ENCODE peak calls at places on chromosomes 16 and 17, in eight cellular contexts. M is ovary, T is stomach, I is IMR-90, J is heart left ventricle, O is tibial nerve, X is uterus, B is breast epithelium. C is an unnamed sample.

GRCh38 chr17:80145076-80146075 is 1.6 kb downstream of the EIF4A3 start:
- DNase-seq in M (no peak), T (no peak), I (peak), J (no peak), O (no peak), X (no peak), B (no peak), C (no peak)

GRCh38 chr16:88758227-88758943 is 26.6 kb downstream of the PIEZO1 start:
- DNase-seq in M (no peak), T (no peak), I (no peak), J (no peak), O (no peak), X (no peak), B (no peak), C (no peak)

GRCh38 chr16:26765087-26765486 is 301.6 kb upstream of the C16orf82 start:
- DNase-seq in M (no peak), T (no peak), I (no peak), J (no peak), O (no peak), X (no peak), B (no peak), C (no peak)

GRCh38 chr17:39082482-39082881 is 69.0 kb downstream of the PLXDC1 start:
- DNase-seq in M (no peak), T (no peak), I (peak), J (no peak), O (no peak), X (no peak), B (no peak), C (no peak)

GRCh38 chr17:1188812-1189211 is 9.0 kb upstream of the ABR start:
- DNase-seq in M (peak), T (peak), I (peak), J (peak), O (peak), X (peak), B (peak), C (no peak)

GRCh38 chr17:13601776-13602551 is at the start of gene HS3ST3A1:
- DNase-seq in M (peak), T (no peak), I (peak), J (peak), O (no peak), X (peak), B (no peak), C (peak)

GRCh38 chr16:54164789-54165173 is 121.8 kb downstream of the IRX3 start:
- DNase-seq in M (no peak), T (no peak), I (no peak), J (no peak), O (no peak), X (no peak), B (no peak), C (no peak)

GRCh38 chr17:20066253-20066652 is 57.1 kb downstream of the SPECC1 start:
- DNase-seq in M (peak), T (peak), I (peak), J (peak), O (peak), X (peak), B (no peak), C (no peak)

GRCh38 chr16:77579283-77579985 is 142.9 kb upstream of the NUDT7 start:
- DNase-seq in M (no peak), T (no peak), I (peak), J (no peak), O (no peak), X (no peak), B (no peak), C (no peak)

GRCh38 chr17:45112559-45113423 is 19.5 kb downstream of the PLCD3 start:
- DNase-seq in M (no peak), T (no peak), I (no peak), J (no peak), O (no peak), X (no peak), B (no peak), C (no peak)

GRCh38 chr17:38600416-38600815 is 5.3 kb downstream of the SRCIN1 start:
- DNase-seq in M (no peak), T (no peak), I (no peak), J (no peak), O (no peak), X (no peak), B (no peak), C (no peak)

GRCh38 chr17:67289174-67289876 is 44.3 kb upstream of the HELZ start:
- DNase-seq in M (peak), T (peak), I (peak), J (peak), O (peak), X (peak), B (peak), C (peak)

DNA sequence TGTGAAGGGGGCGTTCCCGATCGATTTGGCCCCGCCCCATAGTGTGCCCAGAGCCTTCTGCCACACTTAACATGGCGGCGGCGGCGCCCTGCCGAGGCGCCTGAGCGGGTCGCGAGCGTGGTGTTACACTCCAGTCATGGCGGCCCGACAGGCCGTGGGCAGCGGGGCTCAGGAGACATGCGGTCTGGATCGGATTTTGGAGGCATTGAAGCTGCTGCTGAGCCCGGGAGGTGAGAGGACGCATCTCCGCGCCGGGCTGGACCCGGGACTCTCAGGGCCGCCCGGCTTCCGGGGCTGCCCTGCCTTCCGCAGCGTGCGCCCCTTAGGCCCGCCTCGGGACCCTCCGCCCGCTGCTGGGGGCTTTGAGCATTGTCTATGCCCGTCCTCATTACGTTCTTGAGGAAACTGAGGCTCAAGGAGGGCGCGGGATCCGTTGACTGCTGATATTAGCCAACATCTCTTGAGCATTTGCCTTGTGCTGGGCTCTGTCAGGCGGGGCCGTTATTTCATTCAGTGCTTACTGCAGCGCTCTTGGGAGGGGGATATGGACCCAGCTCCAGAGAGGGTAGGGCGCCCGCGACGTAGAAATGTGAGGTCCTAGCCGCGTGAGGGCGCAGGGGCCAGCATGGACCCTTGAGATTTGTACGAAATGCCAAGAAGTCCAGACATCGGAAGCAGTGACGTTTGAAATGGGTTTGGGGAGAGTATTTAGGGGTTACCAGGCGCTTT is at the start of gene TANGO6:
- DNase-seq in M (peak), T (peak), I (peak), J (peak), O (peak), X (peak), B (peak), C (peak)
- TF ChIP-seq POLR2A in M (peak), T (no peak), I (peak), J (peak), O (peak), X (peak), B (peak), C (peak)

GRCh38 chr17:58329035-58329807 is 626 bp upstream of the TSPOAP1 start:
- DNase-seq in M (no peak), T (peak), I (no peak), J (peak), O (no peak), X (no peak), B (no peak), C (peak)
- TF ChIP-seq CTCF in M (no peak), T (no peak), I (peak), J (peak), O (peak), X (no peak), B (no peak), C (peak)

GRCh38 chr17:27332485-27333409 is 38.8 kb downstream of the WSB1 start:
- DNase-seq in M (peak), T (peak), I (peak), J (peak), O (peak), X (peak), B (peak), C (peak)
- H3K27ac ChIP-seq in M (peak), T (peak), I (peak), J (peak), O (peak), X (peak), B (peak), C (peak)

GRCh38 chr17:5032865-5033264 is 2.4 kb downstream of the SLC52A1 start:
- DNase-seq in M (no peak), T (no peak), I (no peak), J (no peak), O (no peak), X (no peak), B (no peak), C (no peak)

GRCh38 chr17:5034651-5035050 is 575 bp downstream of the SLC52A1 start:
- DNase-seq in M (no peak), T (no peak), I (no peak), J (no peak), O (no peak), X (no peak), B (no peak), C (no peak)

GRCh38 chr17:5033352-5034015 is 1.7 kb downstream of the SLC52A1 start:
- DNase-seq in M (no peak), T (no peak), I (no peak), J (no peak), O (no peak), X (no peak), B (no peak), C (no peak)

GRCh38 chr17:5034063-5034462 is 1.2 kb downstream of the SLC52A1 start:
- DNase-seq in M (no peak), T (no peak), I (no peak), J (no peak), O (no peak), X (no peak), B (no peak), C (no peak)

DNA sequence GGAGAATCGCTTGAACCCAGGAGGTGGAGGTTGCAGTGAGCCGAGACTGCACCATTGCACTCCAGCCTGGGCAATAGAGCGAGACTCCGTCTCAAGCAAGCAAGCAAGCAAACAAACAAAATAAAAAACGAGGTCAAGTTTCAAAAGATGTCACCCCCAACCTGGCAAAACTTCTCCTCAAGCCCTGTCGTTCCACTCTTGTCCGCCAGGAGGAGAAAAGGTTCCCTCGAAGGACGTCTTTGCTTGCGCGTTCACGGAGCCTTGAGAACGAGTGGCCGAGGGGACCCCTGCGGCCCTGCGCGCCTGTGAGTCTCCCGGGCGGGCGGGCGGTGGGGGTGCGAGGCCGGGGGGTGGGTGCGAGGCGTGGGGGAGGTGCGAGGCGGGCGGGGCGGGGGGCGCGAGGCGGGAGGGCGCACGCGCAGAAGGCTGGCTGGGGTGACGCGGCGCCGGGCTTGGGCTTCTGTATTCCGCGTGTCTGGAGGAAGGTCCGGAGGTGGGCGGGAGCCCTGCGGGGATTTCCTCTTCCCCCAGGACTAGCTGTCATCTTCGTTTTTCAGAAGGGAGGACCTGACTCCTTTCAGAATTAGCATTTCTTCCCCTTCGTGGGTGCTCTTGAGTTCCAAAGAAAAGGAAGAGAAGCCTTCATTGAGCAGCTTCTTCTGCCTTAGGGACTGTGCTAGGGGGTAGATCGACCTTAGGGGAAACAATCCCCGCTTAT is 3.7 kb downstream of the SLC52A1 start:
- DNase-seq in M (peak), T (peak), I (peak), J (peak), O (peak), X (peak), B (peak), C (peak)
- TF ChIP-seq POLR2A in M (no peak), T (no peak), I (no peak), J (no peak), O (no peak), X (no peak), B (no peak), C (no peak)